ENCODE peak calls at places on chromosome 11, in eight cellular contexts. One of them, this sample, is unnamed.

GRCh38 chr11:119680899-119681370 is 48.1 kb downstream of the NECTIN1 start:
- DNase-seq in activated CD8-positive, alpha-beta memory T cell treated with anti-CD3 and anti-CD28 coated beads for 24 hours: no peak
- DNase-seq in A172: no peak
- DNase-seq in sciatic nerve: no peak
- DNase-seq in T1000: no peak
- DNase-seq in stimulated activated CD4-positive, alpha-beta T cell treated with anti-CD3 and anti-CD28 coated beads, Interleukin-1b, Interleukin-23, amount 100 ng/mL, for 1 hour: no peak
- DNase-seq in stimulated activated CD8-positive, alpha-beta memory T cell treated with anti-CD3 and anti-CD28 coated beads, Interleukin-4, amount 100 ng/mL, for 24 hours: no peak
- DNase-seq in psoas muscle: peak; percentile 66
- DNase-seq in this sample: no peak

GRCh38 chr11:64924910-64925284 is 408 bp downstream of the PPP2R5B start:
- DNase-seq in stimulated activated CD4-positive, alpha-beta T cell treated with anti-CD3 and anti-CD28 coated beads, Interleukin-1b, Interleukin-23, amount 100 ng/mL, for 1 hour: no peak
- DNase-seq in psoas muscle: peak; percentile 58
- DNase-seq in sciatic nerve: no peak
- DNase-seq in T1000: no peak
- DNase-seq in activated CD8-positive, alpha-beta memory T cell treated with anti-CD3 and anti-CD28 coated beads for 24 hours: no peak
- DNase-seq in A172: no peak
- DNase-seq in stimulated activated CD8-positive, alpha-beta memory T cell treated with anti-CD3 and anti-CD28 coated beads, Interleukin-4, amount 100 ng/mL, for 24 hours: no peak
- DNase-seq in this sample: no peak

GRCh38 chr11:4541071-4541470 is 3.9 kb upstream of the OR52M1 start:
- DNase-seq in stimulated activated CD8-positive, alpha-beta memory T cell treated with anti-CD3 and anti-CD28 coated beads, Interleukin-4, amount 100 ng/mL, for 24 hours: no peak
- DNase-seq in stimulated activated CD4-positive, alpha-beta T cell treated with anti-CD3 and anti-CD28 coated beads, Interleukin-1b, Interleukin-23, amount 100 ng/mL, for 1 hour: no peak
- DNase-seq in sciatic nerve: no peak
- DNase-seq in activated CD8-positive, alpha-beta memory T cell treated with anti-CD3 and anti-CD28 coated beads for 24 hours: no peak
- DNase-seq in A172: no peak
- DNase-seq in T1000: no peak
- DNase-seq in psoas muscle: no peak
- DNase-seq in this sample: no peak

GRCh38 chr11:69641681-69642548 is 959 bp downstream of the CCND1 start:
- DNase-seq in activated CD8-positive, alpha-beta memory T cell treated with anti-CD3 and anti-CD28 coated beads for 24 hours: no peak
- DNase-seq in T1000: no peak
- DNase-seq in sciatic nerve: peak; percentile 57
- DNase-seq in stimulated activated CD4-positive, alpha-beta T cell treated with anti-CD3 and anti-CD28 coated beads, Interleukin-1b, Interleukin-23, amount 100 ng/mL, for 1 hour: no peak
- DNase-seq in psoas muscle: no peak
- DNase-seq in A172: no peak
- DNase-seq in stimulated activated CD8-positive, alpha-beta memory T cell treated with anti-CD3 and anti-CD28 coated beads, Interleukin-4, amount 100 ng/mL, for 24 hours: no peak
- DNase-seq in this sample: peak; percentile 77

GRCh38 chr11:68721075-68721474 is 30.2 kb downstream of the TESMIN start:
- DNase-seq in A172: no peak
- DNase-seq in psoas muscle: no peak
- DNase-seq in sciatic nerve: no peak
- DNase-seq in T1000: no peak
- DNase-seq in stimulated activated CD8-positive, alpha-beta memory T cell treated with anti-CD3 and anti-CD28 coated beads, Interleukin-4, amount 100 ng/mL, for 24 hours: no peak
- DNase-seq in stimulated activated CD4-positive, alpha-beta T cell treated with anti-CD3 and anti-CD28 coated beads, Interleukin-1b, Interleukin-23, amount 100 ng/mL, for 1 hour: no peak
- DNase-seq in activated CD8-positive, alpha-beta memory T cell treated with anti-CD3 and anti-CD28 coated beads for 24 hours: no peak
- DNase-seq in this sample: no peak

GRCh38 chr11:1748467-1749019 is 1.9 kb downstream of the IFITM10 start:
- DNase-seq in sciatic nerve: no peak
- DNase-seq in psoas muscle: peak; percentile 68
- DNase-seq in stimulated activated CD4-positive, alpha-beta T cell treated with anti-CD3 and anti-CD28 coated beads, Interleukin-1b, Interleukin-23, amount 100 ng/mL, for 1 hour: no peak
- DNase-seq in A172: no peak
- DNase-seq in stimulated activated CD8-positive, alpha-beta memory T cell treated with anti-CD3 and anti-CD28 coated beads, Interleukin-4, amount 100 ng/mL, for 24 hours: no peak
- DNase-seq in activated CD8-positive, alpha-beta memory T cell treated with anti-CD3 and anti-CD28 coated beads for 24 hours: no peak
- DNase-seq in T1000: no peak
- DNase-seq in this sample: no peak

GRCh38 chr11:20126724-20127123 is 33.6 kb downstream of the DBX1 start:
- DNase-seq in stimulated activated CD4-positive, alpha-beta T cell treated with anti-CD3 and anti-CD28 coated beads, Interleukin-1b, Interleukin-23, amount 100 ng/mL, for 1 hour: no peak
- DNase-seq in psoas muscle: no peak
- DNase-seq in T1000: no peak
- DNase-seq in A172: no peak
- DNase-seq in activated CD8-positive, alpha-beta memory T cell treated with anti-CD3 and anti-CD28 coated beads for 24 hours: no peak
- DNase-seq in sciatic nerve: no peak
- DNase-seq in stimulated activated CD8-positive, alpha-beta memory T cell treated with anti-CD3 and anti-CD28 coated beads, Interleukin-4, amount 100 ng/mL, for 24 hours: no peak
- DNase-seq in this sample: no peak

GRCh38 chr11:111586305-111586915 is 15.8 kb upstream of the SIK2 start:
- DNase-seq in stimulated activated CD4-positive, alpha-beta T cell treated with anti-CD3 and anti-CD28 coated beads, Interleukin-1b, Interleukin-23, amount 100 ng/mL, for 1 hour: peak; percentile 17
- DNase-seq in psoas muscle: no peak
- DNase-seq in sciatic nerve: no peak
- DNase-seq in T1000: no peak
- DNase-seq in activated CD8-positive, alpha-beta memory T cell treated with anti-CD3 and anti-CD28 coated beads for 24 hours: no peak
- DNase-seq in stimulated activated CD8-positive, alpha-beta memory T cell treated with anti-CD3 and anti-CD28 coated beads, Interleukin-4, amount 100 ng/mL, for 24 hours: no peak
- DNase-seq in A172: peak; percentile 35
- DNase-seq in this sample: no peak

GRCh38 chr11:2402106-2402505 is 1.6 kb downstream of the TSSC4 start:
- DNase-seq in stimulated activated CD8-positive, alpha-beta memory T cell treated with anti-CD3 and anti-CD28 coated beads, Interleukin-4, amount 100 ng/mL, for 24 hours: no peak
- DNase-seq in activated CD8-positive, alpha-beta memory T cell treated with anti-CD3 and anti-CD28 coated beads for 24 hours: no peak
- DNase-seq in stimulated activated CD4-positive, alpha-beta T cell treated with anti-CD3 and anti-CD28 coated beads, Interleukin-1b, Interleukin-23, amount 100 ng/mL, for 1 hour: no peak
- DNase-seq in T1000: no peak
- DNase-seq in sciatic nerve: no peak
- DNase-seq in psoas muscle: no peak
- DNase-seq in A172: no peak
- DNase-seq in this sample: no peak

GRCh38 chr11:127114035-127114434 is 113.5 kb upstream of the KIRREL3 start:
- DNase-seq in stimulated activated CD4-positive, alpha-beta T cell treated with anti-CD3 and anti-CD28 coated beads, Interleukin-1b, Interleukin-23, amount 100 ng/mL, for 1 hour: no peak
- DNase-seq in T1000: no peak
- DNase-seq in psoas muscle: no peak
- DNase-seq in sciatic nerve: no peak
- DNase-seq in activated CD8-positive, alpha-beta memory T cell treated with anti-CD3 and anti-CD28 coated beads for 24 hours: no peak
- DNase-seq in stimulated activated CD8-positive, alpha-beta memory T cell treated with anti-CD3 and anti-CD28 coated beads, Interleukin-4, amount 100 ng/mL, for 24 hours: no peak
- DNase-seq in A172: no peak
- DNase-seq in this sample: no peak

GRCh38 chr11:128172046-128172878 is 415.1 kb downstream of the ETS1 start:
- DNase-seq in stimulated activated CD8-positive, alpha-beta memory T cell treated with anti-CD3 and anti-CD28 coated beads, Interleukin-4, amount 100 ng/mL, for 24 hours: peak; percentile 79
- DNase-seq in psoas muscle: peak; percentile 84
- DNase-seq in activated CD8-positive, alpha-beta memory T cell treated with anti-CD3 and anti-CD28 coated beads for 24 hours: peak; percentile 94
- DNase-seq in T1000: peak; percentile 35
- DNase-seq in A172: peak; percentile 75
- DNase-seq in sciatic nerve: peak; percentile 91
- DNase-seq in stimulated activated CD4-positive, alpha-beta T cell treated with anti-CD3 and anti-CD28 coated beads, Interleukin-1b, Interleukin-23, amount 100 ng/mL, for 1 hour: peak; percentile 84
- DNase-seq in this sample: peak; percentile 77

GRCh38 chr11:33559567-33559966 is 141.1 kb downstream of the C11orf91 start:
- DNase-seq in stimulated activated CD4-positive, alpha-beta T cell treated with anti-CD3 and anti-CD28 coated beads, Interleukin-1b, Interleukin-23, amount 100 ng/mL, for 1 hour: no peak
- DNase-seq in A172: no peak
- DNase-seq in sciatic nerve: no peak
- DNase-seq in activated CD8-positive, alpha-beta memory T cell treated with anti-CD3 and anti-CD28 coated beads for 24 hours: no peak
- DNase-seq in T1000: no peak
- DNase-seq in psoas muscle: no peak
- DNase-seq in stimulated activated CD8-positive, alpha-beta memory T cell treated with anti-CD3 and anti-CD28 coated beads, Interleukin-4, amount 100 ng/mL, for 24 hours: no peak
- DNase-seq in this sample: no peak

GRCh38 chr11:120186799-120187591 is 23.8 kb upstream of the OAF start:
- DNase-seq in psoas muscle: peak; percentile 56
- DNase-seq in stimulated activated CD8-positive, alpha-beta memory T cell treated with anti-CD3 and anti-CD28 coated beads, Interleukin-4, amount 100 ng/mL, for 24 hours: no peak
- DNase-seq in T1000: no peak
- DNase-seq in stimulated activated CD4-positive, alpha-beta T cell treated with anti-CD3 and anti-CD28 coated beads, Interleukin-1b, Interleukin-23, amount 100 ng/mL, for 1 hour: no peak
- DNase-seq in A172: no peak
- DNase-seq in sciatic nerve: peak; percentile 61
- DNase-seq in activated CD8-positive, alpha-beta memory T cell treated with anti-CD3 and anti-CD28 coated beads for 24 hours: no peak
- DNase-seq in this sample: peak; percentile 72

GRCh38 chr11:23151819-23152218 is 291.5 kb upstream of the CCDC179 start:
- DNase-seq in stimulated activated CD4-positive, alpha-beta T cell treated with anti-CD3 and anti-CD28 coated beads, Interleukin-1b, Interleukin-23, amount 100 ng/mL, for 1 hour: no peak
- DNase-seq in sciatic nerve: no peak
- DNase-seq in psoas muscle: no peak
- DNase-seq in A172: no peak
- DNase-seq in stimulated activated CD8-positive, alpha-beta memory T cell treated with anti-CD3 and anti-CD28 coated beads, Interleukin-4, amount 100 ng/mL, for 24 hours: no peak
- DNase-seq in activated CD8-positive, alpha-beta memory T cell treated with anti-CD3 and anti-CD28 coated beads for 24 hours: no peak
- DNase-seq in T1000: no peak
- DNase-seq in this sample: no peak

GRCh38 chr11:64959498-64959897 is 12.4 kb downstream of the MAJIN start:
- DNase-seq in sciatic nerve: no peak
- DNase-seq in stimulated activated CD8-positive, alpha-beta memory T cell treated with anti-CD3 and anti-CD28 coated beads, Interleukin-4, amount 100 ng/mL, for 24 hours: no peak
- DNase-seq in stimulated activated CD4-positive, alpha-beta T cell treated with anti-CD3 and anti-CD28 coated beads, Interleukin-1b, Interleukin-23, amount 100 ng/mL, for 1 hour: no peak
- DNase-seq in activated CD8-positive, alpha-beta memory T cell treated with anti-CD3 and anti-CD28 coated beads for 24 hours: no peak
- DNase-seq in psoas muscle: no peak
- DNase-seq in A172: no peak
- DNase-seq in T1000: no peak
- DNase-seq in this sample: no peak

GRCh38 chr11:59669611-59670009 is 773 bp upstream of the PATL1 start:
- DNase-seq in A172: no peak
- DNase-seq in stimulated activated CD4-positive, alpha-beta T cell treated with anti-CD3 and anti-CD28 coated beads, Interleukin-1b, Interleukin-23, amount 100 ng/mL, for 1 hour: no peak
- DNase-seq in stimulated activated CD8-positive, alpha-beta memory T cell treated with anti-CD3 and anti-CD28 coated beads, Interleukin-4, amount 100 ng/mL, for 24 hours: no peak
- DNase-seq in psoas muscle: no peak
- DNase-seq in sciatic nerve: peak; percentile 72
- DNase-seq in T1000: no peak
- DNase-seq in activated CD8-positive, alpha-beta memory T cell treated with anti-CD3 and anti-CD28 coated beads for 24 hours: no peak
- DNase-seq in this sample: peak; percentile 78

GRCh38 chr11:46677991-46678740 is 22.3 kb downstream of the ARHGAP1 start:
- DNase-seq in sciatic nerve: no peak
- DNase-seq in A172: no peak
- DNase-seq in psoas muscle: no peak
- DNase-seq in T1000: no peak
- DNase-seq in stimulated activated CD4-positive, alpha-beta T cell treated with anti-CD3 and anti-CD28 coated beads, Interleukin-1b, Interleukin-23, amount 100 ng/mL, for 1 hour: no peak
- DNase-seq in stimulated activated CD8-positive, alpha-beta memory T cell treated with anti-CD3 and anti-CD28 coated beads, Interleukin-4, amount 100 ng/mL, for 24 hours: no peak
- DNase-seq in activated CD8-positive, alpha-beta memory T cell treated with anti-CD3 and anti-CD28 coated beads for 24 hours: no peak
- DNase-seq in this sample: no peak

GRCh38 chr11:94794287-94795168 is 26.4 kb downstream of the AMOTL1 start:
- DNase-seq in stimulated activated CD8-positive, alpha-beta memory T cell treated with anti-CD3 and anti-CD28 coated beads, Interleukin-4, amount 100 ng/mL, for 24 hours: no peak
- DNase-seq in psoas muscle: peak; percentile 88
- DNase-seq in sciatic nerve: peak; percentile 68
- DNase-seq in activated CD8-positive, alpha-beta memory T cell treated with anti-CD3 and anti-CD28 coated beads for 24 hours: no peak
- DNase-seq in stimulated activated CD4-positive, alpha-beta T cell treated with anti-CD3 and anti-CD28 coated beads, Interleukin-1b, Interleukin-23, amount 100 ng/mL, for 1 hour: no peak
- DNase-seq in A172: peak; percentile 81
- DNase-seq in T1000: peak; percentile 14
- DNase-seq in this sample: peak; percentile 80

GRCh38 chr11:58395581-58395980 is 11.1 kb downstream of the OR5B3 start:
- DNase-seq in psoas muscle: no peak
- DNase-seq in activated CD8-positive, alpha-beta memory T cell treated with anti-CD3 and anti-CD28 coated beads for 24 hours: no peak
- DNase-seq in sciatic nerve: no peak
- DNase-seq in stimulated activated CD8-positive, alpha-beta memory T cell treated with anti-CD3 and anti-CD28 coated beads, Interleukin-4, amount 100 ng/mL, for 24 hours: no peak
- DNase-seq in T1000: no peak
- DNase-seq in A172: no peak
- DNase-seq in stimulated activated CD4-positive, alpha-beta T cell treated with anti-CD3 and anti-CD28 coated beads, Interleukin-1b, Interleukin-23, amount 100 ng/mL, for 1 hour: no peak
- DNase-seq in this sample: no peak

GRCh38 chr11:67615455-67616430 is 9.0 kb downstream of the NDUFV1 start:
- DNase-seq in psoas muscle: peak; percentile 74
- DNase-seq in sciatic nerve: peak; percentile 64
- DNase-seq in stimulated activated CD4-positive, alpha-beta T cell treated with anti-CD3 and anti-CD28 coated beads, Interleukin-1b, Interleukin-23, amount 100 ng/mL, for 1 hour: peak; percentile 34
- DNase-seq in stimulated activated CD8-positive, alpha-beta memory T cell treated with anti-CD3 and anti-CD28 coated beads, Interleukin-4, amount 100 ng/mL, for 24 hours: no peak
- DNase-seq in A172: peak; percentile 13
- DNase-seq in T1000: peak; percentile 8
- DNase-seq in activated CD8-positive, alpha-beta memory T cell treated with anti-CD3 and anti-CD28 coated beads for 24 hours: peak; percentile 82
- DNase-seq in this sample: peak; percentile 69

GRCh38 chr11:67600324-67601029 is 6.3 kb upstream of the NDUFV1 start:
- DNase-seq in activated CD8-positive, alpha-beta memory T cell treated with anti-CD3 and anti-CD28 coated beads for 24 hours: no peak
- DNase-seq in stimulated activated CD8-positive, alpha-beta memory T cell treated with anti-CD3 and anti-CD28 coated beads, Interleukin-4, amount 100 ng/mL, for 24 hours: no peak
- DNase-seq in psoas muscle: no peak
- DNase-seq in A172: no peak
- DNase-seq in T1000: no peak
- DNase-seq in sciatic nerve: peak; percentile 39
- DNase-seq in stimulated activated CD4-positive, alpha-beta T cell treated with anti-CD3 and anti-CD28 coated beads, Interleukin-1b, Interleukin-23, amount 100 ng/mL, for 1 hour: no peak
- DNase-seq in this sample: no peak